ENCODE peak calls at places on chromosomes 5 and 9, in four cellular contexts. O is activated CD4-positive, alpha-beta T cell treated with anti-CD3 and anti-CD28 coated beads for 24 hours; H is RWPE1; G is LHCN-M2. C is an unnamed sample.

GRCh38 chr9:25935188-25935587 is 256.9 kb upstream of the TUSC1 start:
- DNase-seq in O (no peak), G (peak), H (no peak), C (no peak)

GRCh38 chr9:77764894-77765780 is 117.0 kb upstream of the GNA14 start:
- DNase-seq in H (no peak), O (no peak), G (peak), C (peak)

GRCh38 chr9:129981180-129981907 is 61.6 kb downstream of the FNBP1 start:
- DNase-seq in O (no peak), H (no peak), G (peak), C (no peak)

GRCh38 chr9:34991833-34992375 is 2.4 kb downstream of the DNAJB5 start:
- DNase-seq in G (peak), O (no peak), H (peak), C (peak)

GRCh38 chr9:5438301-5439162 is 807 bp upstream of the PLGRKT start:
- DNase-seq in O (peak), G (no peak), H (no peak), C (peak)

GRCh38 chr5:22473865-22474264 is 379.3 kb downstream of the CDH12 start:
- DNase-seq in G (no peak), H (peak), O (no peak), C (no peak)

GRCh38 chr5:3843691-3844090 is 248.1 kb downstream of the IRX1 start:
- DNase-seq in H (no peak), G (no peak), O (no peak), C (no peak)

GRCh38 chr5:73344835-73345234 is 103.7 kb downstream of the FOXD1 start:
- DNase-seq in H (no peak), G (no peak), O (no peak), C (peak)

GRCh38 chr5:173825215-173825865 is 62.8 kb upstream of the CPEB4 start:
- DNase-seq in H (no peak), G (peak), O (no peak), C (peak)

GRCh38 chr5:51651476-51651875 is 268.2 kb downstream of the ISL1 start:
- DNase-seq in G (no peak), H (peak), O (no peak), C (no peak)

GRCh38 chr5:90562331-90562730 is 3.7 kb downstream of the ADGRV1 start:
- DNase-seq in H (no peak), O (no peak), G (no peak), C (no peak)

GRCh38 chr5:173420108-173420507 is 91.9 kb upstream of the STC2 start:
- DNase-seq in H (no peak), O (no peak), G (no peak), C (no peak)

GRCh38 chr5:14906628-14907027 is 35.0 kb upstream of the ANKH start:
- DNase-seq in H (no peak), O (no peak), G (no peak), C (no peak)

GRCh38 chr5:1831677-1832313 is 30.6 kb downstream of the NDUFS6 start:
- DNase-seq in H (no peak), G (no peak), O (no peak), C (no peak)

GRCh38 chr9:75108571-75108970 is 20.3 kb downstream of the OSTF1 start:
- DNase-seq in G (peak), H (no peak), O (no peak), C (no peak)

GRCh38 chr9:127074561-127075548 is 47.6 kb downstream of the ANGPTL2 start:
- DNase-seq in O (no peak), G (no peak), H (no peak), C (peak)

GRCh38 chr9:83130541-83130940 is 67.6 kb upstream of the RASEF start:
- DNase-seq in O (no peak), H (peak), G (peak), C (no peak)

GRCh38 chr5:54964405-54964804 is 21.0 kb downstream of the ESM1 start:
- DNase-seq in O (no peak), G (no peak), H (no peak), C (no peak)

GRCh38 chr5:157912621-157913325 is 53.8 kb upstream of the CLINT1 start:
- DNase-seq in O (no peak), G (no peak), H (peak), C (no peak)

GRCh38 chr9:105293408-105293807 is 49.0 kb downstream of the SLC44A1 start:
- DNase-seq in O (no peak), G (no peak), H (no peak), C (no peak)

GRCh38 chr5:124902097-124902821 is 155.8 kb upstream of the ZNF608 start:
- DNase-seq in H (no peak), G (peak), O (no peak), C (peak)

GRCh38 chr9:19513671-19514275 is 105.0 kb downstream of the ACER2 start:
- DNase-seq in H (no peak), O (no peak), G (peak), C (no peak)

GRCh38 chr9:14203366-14204056 is 110.4 kb downstream of the NFIB start:
- DNase-seq in O (no peak), H (no peak), G (no peak), C (peak)

GRCh38 chr9:101387871-101388506 is 3.2 kb upstream of the BAAT start:
- DNase-seq in O (no peak), G (peak), H (peak), C (peak)

GRCh38 chr5:56330167-56330566 is 97.0 kb upstream of the ANKRD55 start:
- DNase-seq in H (no peak), O (no peak), G (no peak), C (no peak)

GRCh38 chr9:27673626-27674025 is 100.3 kb upstream of the C9orf72 start:
- DNase-seq in H (no peak), O (no peak), G (no peak), C (no peak)

GRCh38 chr5:122151640-122152039 is 22.3 kb downstream of the ZNF474 start:
- DNase-seq in G (no peak), O (no peak), H (peak), C (no peak)

GRCh38 chr9:132978451-132979087 is at the start of gene GFI1B:
- DNase-seq in H (no peak), O (no peak), G (no peak), C (no peak)

GRCh38 chr5:173326501-173326960 is 1.7 kb downstream of the STC2 start:
- DNase-seq in H (peak), O (no peak), G (peak), C (peak)

GRCh38 chr5:67350185-67350584 is 153.6 kb upstream of the CD180 start:
- DNase-seq in H (no peak), O (no peak), G (no peak), C (no peak)

GRCh38 chr5:143336485-143336884 is 67.0 kb downstream of the NR3C1 start:
- DNase-seq in O (no peak), H (no peak), G (no peak), C (no peak)

GRCh38 chr5:139561655-139562451 is 714 bp downstream of the UBE2D2 start:
- DNase-seq in H (peak), O (peak), G (peak), C (peak)

GRCh38 chr5:157108961-157109360 is at the start of gene HAVCR2:
- DNase-seq in O (no peak), H (no peak), G (no peak), C (no peak)

C was measured in myocyte.